ENCODE peak calls at places on chromosomes 3 and 15, in seven cellular contexts. One of them, this sample, is unnamed.

GRCh38 chr3:50189274-50189673 is 2.1 kb upstream of the GNAT1 start:
- DNase-seq in psoas muscle: peak; percentile 84
- DNase-seq in fibroblast of lung: peak; percentile 72
- DNase-seq in heart right ventricle: peak; percentile 64
- DNase-seq in HepG2: peak; percentile 78
- DNase-seq in endodermal cell: peak; percentile 91
- DNase-seq in suprapubic skin: no peak
- DNase-seq in this sample: peak; percentile 95

GRCh38 chr15:74378853-74379252 is 11.4 kb upstream of the CYP11A1 start:
- DNase-seq in heart right ventricle: no peak
- DNase-seq in endodermal cell: no peak
- DNase-seq in psoas muscle: peak; percentile 9
- DNase-seq in fibroblast of lung: peak; percentile 87
- DNase-seq in suprapubic skin: peak; percentile 50
- DNase-seq in HepG2: no peak
- DNase-seq in this sample: peak; percentile 54

GRCh38 chr15:25545017-25545416 is 106.2 kb upstream of the UBE3A start:
- DNase-seq in fibroblast of lung: peak; percentile 79
- DNase-seq in endodermal cell: no peak
- DNase-seq in HepG2: no peak
- DNase-seq in psoas muscle: no peak
- DNase-seq in suprapubic skin: no peak
- DNase-seq in heart right ventricle: no peak
- DNase-seq in this sample: peak; percentile 4

GRCh38 chr3:127427169-127427655 is 139.4 kb upstream of the PRR20G start:
- DNase-seq in HepG2: no peak
- DNase-seq in psoas muscle: no peak
- DNase-seq in suprapubic skin: no peak
- DNase-seq in fibroblast of lung: no peak
- DNase-seq in heart right ventricle: no peak
- DNase-seq in endodermal cell: peak; percentile 29
- DNase-seq in this sample: no peak

GRCh38 chr3:63679181-63679580 is 26.7 kb downstream of the SNTN start:
- DNase-seq in suprapubic skin: no peak
- DNase-seq in HepG2: no peak
- DNase-seq in psoas muscle: no peak
- DNase-seq in heart right ventricle: no peak
- DNase-seq in fibroblast of lung: no peak
- DNase-seq in endodermal cell: no peak
- DNase-seq in this sample: no peak

GRCh38 chr3:121757087-121757811 is 7.7 kb upstream of the GOLGB1 start:
- DNase-seq in psoas muscle: no peak
- DNase-seq in suprapubic skin: no peak
- DNase-seq in fibroblast of lung: peak; percentile 14
- DNase-seq in HepG2: no peak
- DNase-seq in heart right ventricle: no peak
- DNase-seq in endodermal cell: no peak
- DNase-seq in this sample: no peak

GRCh38 chr3:188179006-188179966 is 25.3 kb downstream of the LPP start:
- DNase-seq in HepG2: no peak
- DNase-seq in heart right ventricle: no peak
- DNase-seq in psoas muscle: peak; percentile 71
- DNase-seq in endodermal cell: no peak
- DNase-seq in fibroblast of lung: peak; percentile 94
- DNase-seq in suprapubic skin: no peak
- DNase-seq in this sample: peak; percentile 68

GRCh38 chr3:113541519-113541918 is 9.2 kb downstream of the SIDT1 start:
- DNase-seq in HepG2: no peak
- DNase-seq in endodermal cell: no peak
- DNase-seq in heart right ventricle: no peak
- DNase-seq in psoas muscle: no peak
- DNase-seq in suprapubic skin: no peak
- DNase-seq in fibroblast of lung: no peak
- DNase-seq in this sample: no peak

GRCh38 chr15:76866716-76867321 is 38.3 kb downstream of the SCAPER start:
- DNase-seq in suprapubic skin: no peak
- DNase-seq in HepG2: peak; percentile 34
- DNase-seq in psoas muscle: no peak
- DNase-seq in fibroblast of lung: peak; percentile 29
- DNase-seq in endodermal cell: no peak
- DNase-seq in heart right ventricle: no peak
- DNase-seq in this sample: peak; percentile 75

GRCh38 chr3:100412897-100413590 is 11.7 kb downstream of the LNP1 start:
- DNase-seq in endodermal cell: no peak
- DNase-seq in fibroblast of lung: no peak
- DNase-seq in HepG2: no peak
- DNase-seq in psoas muscle: peak; percentile 51
- DNase-seq in suprapubic skin: no peak
- DNase-seq in heart right ventricle: no peak
- DNase-seq in this sample: no peak

GRCh38 chr3:30646961-30647752 is 40.8 kb downstream of the TGFBR2 start:
- DNase-seq in HepG2: no peak
- DNase-seq in endodermal cell: no peak
- DNase-seq in suprapubic skin: no peak
- DNase-seq in heart right ventricle: no peak
- DNase-seq in fibroblast of lung: no peak
- DNase-seq in psoas muscle: no peak
- DNase-seq in this sample: no peak

GRCh38 chr3:197135212-197135611 is 105.6 kb upstream of the MELTF start:
- DNase-seq in HepG2: no peak
- DNase-seq in suprapubic skin: no peak
- DNase-seq in endodermal cell: no peak
- DNase-seq in fibroblast of lung: peak; percentile 51
- DNase-seq in heart right ventricle: no peak
- DNase-seq in psoas muscle: no peak
- DNase-seq in this sample: no peak

GRCh38 chr3:140767536-140767935 is 89.7 kb downstream of the TRIM42 start:
- DNase-seq in suprapubic skin: no peak
- DNase-seq in endodermal cell: no peak
- DNase-seq in psoas muscle: no peak
- DNase-seq in fibroblast of lung: no peak
- DNase-seq in HepG2: no peak
- DNase-seq in heart right ventricle: no peak
- DNase-seq in this sample: peak; percentile 22

GRCh38 chr15:56832125-56832524 is 86.3 kb upstream of the TCF12 start:
- DNase-seq in endodermal cell: no peak
- DNase-seq in suprapubic skin: no peak
- DNase-seq in fibroblast of lung: no peak
- DNase-seq in psoas muscle: peak; percentile 86
- DNase-seq in heart right ventricle: peak; percentile 43
- DNase-seq in HepG2: no peak
- DNase-seq in this sample: peak; percentile 65

GRCh38 chr15:91225728-91226127 is 125.7 kb downstream of the SV2B start:
- DNase-seq in HepG2: no peak
- DNase-seq in endodermal cell: no peak
- DNase-seq in heart right ventricle: peak; percentile 35
- DNase-seq in fibroblast of lung: no peak
- DNase-seq in psoas muscle: no peak
- DNase-seq in suprapubic skin: no peak
- DNase-seq in this sample: no peak

GRCh38 chr3:197371521-197372075 is 73.2 kb upstream of the DLG1 start:
- DNase-seq in HepG2: no peak
- DNase-seq in suprapubic skin: no peak
- DNase-seq in fibroblast of lung: peak; percentile 68
- DNase-seq in heart right ventricle: no peak
- DNase-seq in endodermal cell: no peak
- DNase-seq in psoas muscle: no peak
- DNase-seq in this sample: no peak

DNA sequence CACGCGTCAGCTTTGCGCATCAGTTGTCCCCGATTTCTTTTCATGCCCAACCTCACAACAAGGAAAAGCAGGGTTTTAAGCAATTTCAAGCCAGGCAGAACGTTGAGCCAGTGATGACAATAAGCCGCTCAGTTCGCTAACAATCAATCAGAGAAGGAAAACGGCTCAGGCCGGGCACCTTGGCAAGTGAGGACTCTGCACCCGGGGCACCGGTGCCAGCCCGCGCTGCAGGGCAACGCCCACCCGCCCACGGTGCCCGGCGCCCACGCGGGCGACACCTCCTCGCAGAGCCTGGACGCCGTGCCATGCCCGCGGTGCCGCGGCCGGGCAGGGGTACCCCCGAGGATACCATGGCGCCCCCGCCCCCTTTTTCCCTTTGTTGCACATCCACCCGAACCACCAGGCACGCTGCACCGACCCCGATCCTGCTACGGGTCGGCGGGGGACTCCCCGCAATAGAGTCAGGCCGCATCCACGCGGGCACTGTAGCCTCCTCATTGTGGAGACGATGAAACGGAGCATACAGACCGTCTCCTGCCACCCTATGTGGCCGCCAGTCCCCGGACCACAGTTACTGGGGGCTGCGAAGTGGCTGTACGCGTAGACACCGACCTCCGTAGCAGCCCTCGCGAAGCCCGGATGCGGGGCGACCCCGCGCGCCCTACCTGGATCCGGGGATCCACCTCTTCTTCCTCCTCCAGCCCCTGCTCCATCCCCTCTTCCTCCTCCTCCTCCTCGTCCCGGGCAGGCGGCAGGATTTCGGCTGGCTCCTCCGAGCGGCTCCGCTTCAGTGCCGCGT is 581 bp downstream of the SH3BP5 start:
- DNase-seq in suprapubic skin: peak; percentile 80
- DNase-seq in endodermal cell: no peak
- DNase-seq in psoas muscle: peak; percentile 65
- DNase-seq in heart right ventricle: peak; percentile 25
- DNase-seq in HepG2: no peak
- DNase-seq in fibroblast of lung: peak; percentile 27
- DNase-seq in this sample: peak; percentile 63
- H3K4me1 ChIP-seq in suprapubic skin: peaks cover 52% of the 10 kb centered on the region
- H3K4me1 ChIP-seq in endodermal cell: peaks cover 9% of the 10 kb centered on the region
- H3K4me1 ChIP-seq in psoas muscle: peaks cover 35% of the 10 kb centered on the region
- H3K4me1 ChIP-seq in heart right ventricle: no peaks in the 10 kb centered on the region
- H3K4me1 ChIP-seq in HepG2: peaks cover 10% of the 10 kb centered on the region
- H3K4me1 ChIP-seq in fibroblast of lung: no peaks in the 10 kb centered on the region
- H3K4me1 ChIP-seq in this sample: peaks cover 50% of the 10 kb centered on the region

GRCh38 chr3:125052671-125053303 is 3.0 kb downstream of the HEG1 start:
- DNase-seq in heart right ventricle: no peak
- DNase-seq in endodermal cell: peak; percentile 82
- DNase-seq in fibroblast of lung: peak; percentile 94
- DNase-seq in HepG2: peak; percentile 77
- DNase-seq in psoas muscle: no peak
- DNase-seq in suprapubic skin: no peak
- DNase-seq in this sample: peak; percentile 78
- H3K4me3 ChIP-seq in heart right ventricle: peak overlapping the region; percentile 84
- H3K4me3 ChIP-seq in endodermal cell: peak overlapping the region; percentile 69
- H3K4me3 ChIP-seq in fibroblast of lung: peak overlapping the region; percentile 65
- H3K4me3 ChIP-seq in HepG2: no peak overlapping the region
- H3K4me3 ChIP-seq in psoas muscle: peak overlapping the region; percentile 87
- H3K4me3 ChIP-seq in suprapubic skin: peak overlapping the region; percentile 75
- H3K4me3 ChIP-seq in this sample: peak overlapping the region; percentile 84

GRCh38 chr3:125024817-125025216 is 31.0 kb downstream of the HEG1 start:
- DNase-seq in HepG2: no peak
- DNase-seq in psoas muscle: peak; percentile 84
- DNase-seq in suprapubic skin: no peak
- DNase-seq in endodermal cell: no peak
- DNase-seq in fibroblast of lung: peak; percentile 59
- DNase-seq in heart right ventricle: peak; percentile 53
- DNase-seq in this sample: peak; percentile 31
- H3K4me1 ChIP-seq in HepG2: no peaks in the 10 kb centered on the region
- H3K4me1 ChIP-seq in psoas muscle: peaks cover 31% of the 10 kb centered on the region
- H3K4me1 ChIP-seq in suprapubic skin: peaks cover 5% of the 10 kb centered on the region
- H3K4me1 ChIP-seq in endodermal cell: peaks cover 4% of the 10 kb centered on the region
- H3K4me1 ChIP-seq in fibroblast of lung: peaks cover 4% of the 10 kb centered on the region
- H3K4me1 ChIP-seq in heart right ventricle: peaks cover 7% of the 10 kb centered on the region
- H3K4me1 ChIP-seq in this sample: peaks cover 18% of the 10 kb centered on the region

GRCh38 chr3:184441202-184441900 is 61.5 kb downstream of the CHRD start:
- DNase-seq in suprapubic skin: peak; percentile 21
- DNase-seq in heart right ventricle: no peak
- DNase-seq in endodermal cell: no peak
- DNase-seq in psoas muscle: no peak
- DNase-seq in HepG2: no peak
- DNase-seq in fibroblast of lung: no peak
- DNase-seq in this sample: no peak
- H3K4me3 ChIP-seq in suprapubic skin: no peak overlapping the region
- H3K4me3 ChIP-seq in heart right ventricle: no peak overlapping the region
- H3K4me3 ChIP-seq in endodermal cell: no peak overlapping the region
- H3K4me3 ChIP-seq in psoas muscle: no peak overlapping the region
- H3K4me3 ChIP-seq in HepG2: no peak overlapping the region
- H3K4me3 ChIP-seq in fibroblast of lung: no peak overlapping the region
- H3K4me3 ChIP-seq in this sample: no peak overlapping the region

GRCh38 chr15:87578776-87579175 is 677.8 kb downstream of the NTRK3 start:
- DNase-seq in fibroblast of lung: no peak
- DNase-seq in heart right ventricle: no peak
- DNase-seq in psoas muscle: no peak
- DNase-seq in HepG2: no peak
- DNase-seq in endodermal cell: no peak
- DNase-seq in suprapubic skin: no peak
- DNase-seq in this sample: no peak

GRCh38 chr15:87577336-87577735 is 679.2 kb downstream of the NTRK3 start:
- DNase-seq in heart right ventricle: no peak
- DNase-seq in psoas muscle: no peak
- DNase-seq in suprapubic skin: no peak
- DNase-seq in HepG2: no peak
- DNase-seq in fibroblast of lung: no peak
- DNase-seq in endodermal cell: no peak
- DNase-seq in this sample: no peak

GRCh38 chr15:87576486-87577176 is 679.9 kb downstream of the NTRK3 start:
- DNase-seq in fibroblast of lung: no peak
- DNase-seq in psoas muscle: no peak
- DNase-seq in heart right ventricle: no peak
- DNase-seq in endodermal cell: no peak
- DNase-seq in HepG2: no peak
- DNase-seq in suprapubic skin: no peak
- DNase-seq in this sample: no peak

GRCh38 chr15:87573534-87573933 is 683.0 kb downstream of the NTRK3 start:
- DNase-seq in HepG2: no peak
- DNase-seq in psoas muscle: no peak
- DNase-seq in heart right ventricle: no peak
- DNase-seq in suprapubic skin: no peak
- DNase-seq in fibroblast of lung: peak; percentile 40
- DNase-seq in endodermal cell: no peak
- DNase-seq in this sample: no peak

DNA sequence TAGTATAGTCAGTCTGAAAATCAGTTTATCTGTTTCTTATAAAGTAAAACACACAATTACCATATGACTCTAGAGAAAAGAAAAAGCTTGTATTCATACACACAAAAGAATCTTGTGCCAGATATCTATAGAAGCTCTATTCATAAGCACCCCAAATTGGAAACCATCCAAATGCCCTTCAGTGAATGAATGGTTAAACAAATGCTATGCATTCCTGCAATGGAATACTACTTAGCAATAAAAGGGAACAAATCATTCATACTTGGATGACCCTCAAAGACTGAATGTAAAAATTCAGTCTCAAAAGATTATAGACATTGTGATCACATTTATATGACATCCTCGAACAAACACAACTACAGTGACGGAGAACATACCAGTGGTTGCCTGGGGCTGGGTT is 680.6 kb downstream of the NTRK3 start:
- DNase-seq in HepG2: no peak
- DNase-seq in heart right ventricle: no peak
- DNase-seq in fibroblast of lung: no peak
- DNase-seq in endodermal cell: no peak
- DNase-seq in suprapubic skin: no peak
- DNase-seq in psoas muscle: no peak
- DNase-seq in this sample: no peak
- H3K4me1 ChIP-seq in HepG2: no peaks in the 10 kb centered on the region
- H3K4me1 ChIP-seq in heart right ventricle: no peaks in the 10 kb centered on the region
- H3K4me1 ChIP-seq in fibroblast of lung: no peaks in the 10 kb centered on the region
- H3K4me1 ChIP-seq in endodermal cell: no peaks in the 10 kb centered on the region
- H3K4me1 ChIP-seq in suprapubic skin: no peaks in the 10 kb centered on the region
- H3K4me1 ChIP-seq in psoas muscle: no peaks in the 10 kb centered on the region
- H3K4me1 ChIP-seq in this sample: no peaks in the 10 kb centered on the region